ENCODE peak calls at places on chromosomes 16 and 17, in ten cellular contexts. I is activated T-cell treated with anti-CD3 and anti-CD28 coated beads for 24 hours; H is activated CD4-positive, alpha-beta T cell treated with anti-CD3 and anti-CD28 coated beads, Interleukin-2, amount 50 U/mL, for 48 hours; C is kidney tubule cell; T is stimulated activated CD4-positive, alpha-beta T cell treated with anti-CD3 and anti-CD28 coated beads, Interleukin-12 subunit alpha, Interleukin-12 subunit beta, amount 100 ng/mL, for 24 hours; M is KBM-7; G is HFFc6; N is pulmonary artery endothelial cell; S is SW480; Q is fibroblast of villous mesenchyme. W is an unnamed sample.
A peak's percentile ranks its signal among the peaks of the same experiment; 100 is the strongest.

GRCh38 chr16:88017551-88018101 is 66.4 kb downstream of the BANP start:
- DNase-seq in I (no peak), H (no peak), C (no peak), T (no peak), M (no peak), G (no peak), N (no peak), S (no peak), Q (no peak), W (no peak)

GRCh38 chr16:8355714-8356113 is 234.6 kb downstream of the TMEM114 start:
- DNase-seq in I (no peak), H (no peak), C (no peak), T (no peak), M (no peak), G (no peak), N (no peak), S (no peak), Q (no peak), W (no peak)

GRCh38 chr16:67104845-67105244 is 4.9 kb upstream of the PHAF1 start:
- DNase-seq in I (no peak), H (no peak), C (no peak), T (no peak), M (no peak), G (no peak), N (no peak), S (no peak), Q (no peak), W (no peak)

GRCh38 chr16:53921042-53921441 is 217.1 kb downstream of the FTO start:
- DNase-seq in I (no peak), H (no peak), C (no peak), T (no peak), M (no peak), G (no peak), N (no peak), S (no peak), Q (no peak), W (no peak)

GRCh38 chr16:68069511-68070248 is 15.5 kb upstream of the NFATC3 start:
- DNase-seq in I (no peak), H (no peak), C (no peak), T (no peak), M (peak; percentile 38), G (no peak), N (no peak), S (no peak), Q (no peak), W (no peak)

GRCh38 chr16:66476328-66477027 is 49.4 kb downstream of the BEAN1 start:
- DNase-seq in I (peak; percentile 24), H (peak; percentile 77), C (peak; percentile 23), T (peak; percentile 50), M (peak; percentile 34), G (no peak), N (no peak), S (peak; percentile 28), Q (no peak), W (no peak)

GRCh38 chr17:6712854-6713129 is 377 bp downstream of the SLC13A5 start:
- DNase-seq in I (no peak), H (no peak), C (no peak), T (no peak), M (no peak), G (no peak), N (no peak), S (no peak), Q (no peak), W (no peak)

GRCh38 chr16:720507-720989 is 398 bp upstream of the ANTKMT start:
- DNase-seq in I (no peak), H (peak; percentile 74), C (peak; percentile 77), T (peak; percentile 60), M (no peak), G (peak; percentile 39), N (no peak), S (no peak), Q (peak; percentile 83), W (no peak)

GRCh38 chr16:19908921-19909320 is 24.3 kb upstream of the GPRC5B start:
- DNase-seq in I (no peak), H (no peak), C (no peak), T (no peak), M (no peak), G (no peak), N (no peak), S (no peak), Q (no peak), W (no peak)